ENCODE peak calls at places on chromosome 4, in seven cellular contexts. E is K562, V is ovary, Z is suprapubic skin, O is stomach, G is H1, R is esophagus muscularis mucosa. U is an unnamed sample.

GRCh38 chr4:189940178-189941004 is at the start of gene FRG1:
- DNase-seq in E (peak), V (peak), Z (peak), O (peak), G (peak), R (peak), U (peak)

GRCh38 chr4:128831526-128832252 is 22.2 kb downstream of the JADE1 start:
- DNase-seq in E (no peak), V (no peak), Z (no peak), O (no peak), G (no peak), R (no peak), U (no peak)

GRCh38 chr4:81260443-81261102 is 45.6 kb upstream of the PRKG2 start:
- DNase-seq in E (peak), V (no peak), Z (no peak), O (no peak), G (peak), R (no peak), U (no peak)

GRCh38 chr4:112908511-112908910 is 140.9 kb upstream of the ANK2 start:
- DNase-seq in E (no peak), V (no peak), Z (no peak), O (no peak), G (no peak), R (no peak), U (no peak)

GRCh38 chr4:6331018-6331417 is 61.4 kb downstream of the WFS1 start:
- DNase-seq in E (peak), V (no peak), Z (no peak), O (no peak), G (peak), R (no peak), U (no peak)

GRCh38 chr4:1374706-1375045 is 27.7 kb downstream of the UVSSA start:
- DNase-seq in E (no peak), V (no peak), Z (peak), O (no peak), G (no peak), R (no peak), U (peak)

GRCh38 chr4:26069218-26069617 is 155.2 kb downstream of the SMIM20 start:
- DNase-seq in E (peak), V (no peak), Z (no peak), O (no peak), G (peak), R (no peak), U (no peak)

GRCh38 chr4:185015108-185015507 is 3.2 kb upstream of the HELT start:
- DNase-seq in E (no peak), V (no peak), Z (no peak), O (no peak), G (no peak), R (no peak), U (no peak)

GRCh38 chr4:142318280-142318679 is 527.8 kb downstream of the INPP4B start:
- DNase-seq in E (no peak), V (no peak), Z (no peak), O (no peak), G (no peak), R (no peak), U (no peak)

GRCh38 chr4:20284990-20285389 is 33.3 kb downstream of the SLIT2 start:
- DNase-seq in E (no peak), V (no peak), Z (no peak), O (no peak), G (no peak), R (no peak), U (no peak)

GRCh38 chr4:69896530-69897116 is 34.2 kb upstream of the CSN1S1 start:
- DNase-seq in E (no peak), V (no peak), Z (no peak), O (no peak), G (no peak), R (no peak), U (no peak)

GRCh38 chr4:53193111-53193510 is 172.8 kb downstream of the SCFD2 start:
- DNase-seq in E (no peak), V (no peak), Z (no peak), O (no peak), G (no peak), R (no peak), U (no peak)

GRCh38 chr4:211033-211511 is 86.8 kb downstream of the ZNF718 start:
- DNase-seq in E (no peak), V (no peak), Z (no peak), O (no peak), G (no peak), R (no peak), U (no peak)

GRCh38 chr4:133275246-133275645 is 126.2 kb downstream of the PCDH10 start:
- DNase-seq in E (no peak), V (no peak), Z (no peak), O (no peak), G (no peak), R (no peak), U (no peak)

GRCh38 chr4:181877329-181877848 is 365.8 kb upstream of the TENM3 start:
- DNase-seq in E (no peak), V (no peak), Z (no peak), O (no peak), G (no peak), R (no peak), U (no peak)

GRCh38 chr4:125306112-125306511 is 8.6 kb upstream of the FAT4 start:
- DNase-seq in E (no peak), V (no peak), Z (no peak), O (no peak), G (no peak), R (no peak), U (no peak)

GRCh38 chr4:149203256-149204001 is 612.2 kb downstream of the IQCM start:
- DNase-seq in E (no peak), V (no peak), Z (no peak), O (no peak), G (no peak), R (no peak), U (no peak)

GRCh38 chr4:98657531-98658286 is 702 bp downstream of the TSPAN5 start:
- DNase-seq in E (no peak), V (peak), Z (no peak), O (no peak), G (peak), R (no peak), U (no peak)

GRCh38 chr4:113582737-113583136 is 178.8 kb downstream of the CAMK2D start:
- DNase-seq in E (no peak), V (no peak), Z (no peak), O (no peak), G (no peak), R (no peak), U (no peak)

GRCh38 chr4:121072836-121073362 is 564 bp upstream of the NDNF start:
- DNase-seq in E (no peak), V (no peak), Z (no peak), O (no peak), G (no peak), R (no peak), U (peak)

GRCh38 chr4:151676301-151676700 is 84.5 kb downstream of the GATB start:
- DNase-seq in E (no peak), V (no peak), Z (no peak), O (no peak), G (no peak), R (no peak), U (no peak)

GRCh38 chr4:36461344-36461743 is 179.9 kb downstream of the DTHD1 start:
- DNase-seq in E (no peak), V (no peak), Z (no peak), O (no peak), G (no peak), R (no peak), U (no peak)

DNA sequence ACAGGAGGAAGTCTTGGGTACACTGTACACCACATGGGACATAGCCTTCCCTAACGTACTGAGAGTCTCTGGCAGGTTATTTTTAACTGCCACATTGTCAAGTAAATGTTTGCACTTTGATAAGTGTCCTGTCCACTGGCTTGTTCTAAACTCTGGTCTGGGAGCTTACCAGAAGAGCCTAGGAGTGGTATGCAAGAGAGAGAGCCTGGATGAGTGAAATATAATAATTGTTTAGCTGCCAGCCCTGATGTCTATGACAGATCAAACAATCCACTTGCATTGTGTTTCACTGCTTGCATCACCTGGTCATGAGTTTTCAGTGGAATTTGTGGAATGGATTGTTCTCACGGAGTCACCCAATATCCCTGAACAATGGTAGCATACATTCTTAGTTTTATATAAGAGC is 91.6 kb downstream of the SHROOM3 start:
- DNase-seq in E (no peak), V (no peak), Z (no peak), O (peak), G (no peak), R (no peak), U (no peak)
- TF ChIP-seq EP300 in E (no peak), V (no peak), Z (no peak), O (no peak), G (no peak), R (no peak), U (no peak)

GRCh38 chr4:169612869-169613859 is 781 bp upstream of the NEK1 start:
- DNase-seq in E (peak), V (peak), Z (peak), O (peak), G (peak), R (peak), U (peak)

GRCh38 chr4:169617306-169617705 is 3.1 kb upstream of the CLCN3 start:
- DNase-seq in E (no peak), V (no peak), Z (no peak), O (no peak), G (no peak), R (no peak), U (no peak)

GRCh38 chr4:169611157-169611556 is 1.2 kb downstream of the NEK1 start:
- DNase-seq in E (no peak), V (no peak), Z (no peak), O (no peak), G (no peak), R (no peak), U (no peak)

GRCh38 chr4:169615467-169616106 is 3.2 kb upstream of the NEK1 start:
- DNase-seq in E (no peak), V (no peak), Z (no peak), O (no peak), G (no peak), R (no peak), U (no peak)

DNA sequence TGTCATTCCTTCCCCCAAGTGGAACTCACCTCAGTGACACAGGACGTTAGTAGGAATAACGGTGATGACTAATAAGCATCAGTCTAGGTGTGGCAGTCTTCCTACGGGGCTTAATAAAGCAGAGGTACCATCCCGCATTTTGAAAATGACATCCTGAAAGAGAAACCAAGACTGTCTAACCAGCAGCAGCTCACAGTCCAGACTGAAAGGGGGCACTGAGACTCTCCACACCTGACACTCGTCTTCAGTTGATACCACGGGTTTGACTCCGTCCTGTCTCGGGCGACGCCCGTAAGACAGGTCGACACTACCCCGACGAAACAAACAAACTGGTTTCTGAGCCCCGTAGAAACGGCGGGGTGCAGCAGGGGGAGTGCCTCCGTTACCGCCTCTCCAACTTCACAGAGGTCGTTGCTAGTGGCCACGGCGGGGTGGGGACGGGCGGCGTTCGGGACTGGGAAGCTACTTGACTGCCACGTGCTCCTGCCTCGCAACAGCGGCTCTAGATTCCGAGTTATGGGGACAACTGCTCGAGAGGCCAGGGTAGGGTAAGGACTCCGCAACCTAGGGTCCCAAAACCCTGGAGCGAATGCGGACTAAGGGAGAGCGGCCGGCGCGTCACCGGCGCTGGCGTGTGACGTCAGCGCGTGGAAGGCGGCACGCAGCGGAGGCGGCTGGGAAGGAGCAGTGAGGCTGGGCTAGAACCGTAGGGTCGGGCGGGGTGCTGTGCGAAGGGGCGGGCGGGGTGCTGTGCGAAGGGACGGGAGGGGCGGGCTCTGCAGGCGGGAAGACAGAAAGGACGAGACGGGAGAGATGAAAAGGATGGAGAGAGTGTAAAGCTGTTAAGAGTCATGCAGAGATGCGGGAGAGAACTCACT is at the start of gene NEK1:
- DNase-seq in E (peak), V (peak), Z (peak), O (peak), G (peak), R (peak), U (peak)
- TF ChIP-seq POLR2A in E (peak), V (peak), Z (peak), O (no peak), G (peak), R (peak), U (peak)

GRCh38 chr4:54439831-54440243 is 210.7 kb downstream of the PDGFRA start:
- DNase-seq in E (peak), V (no peak), Z (peak), O (no peak), G (no peak), R (no peak), U (peak)
- H3K4me3 ChIP-seq in E (no peak), V (no peak), Z (peak), O (no peak), G (no peak), R (peak), U (no peak)

DNA sequence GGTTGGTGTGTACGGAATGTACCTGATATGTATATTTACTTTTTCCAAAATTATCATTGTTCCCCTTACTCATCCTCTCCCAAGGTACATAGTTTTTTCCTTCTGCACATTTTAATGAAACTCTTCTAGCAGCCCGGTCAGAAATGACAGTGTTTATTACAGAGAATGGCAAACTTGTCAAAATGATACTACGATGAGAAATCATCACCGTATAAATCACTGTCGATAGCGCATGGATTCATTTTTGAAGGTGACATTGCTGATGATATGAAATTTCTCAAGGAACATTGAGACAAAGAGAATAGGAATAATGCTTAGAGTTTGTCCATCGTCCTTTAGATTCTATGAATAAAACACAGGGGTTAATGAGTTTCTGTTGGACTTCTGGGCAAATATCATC is 30.6 kb downstream of the FAM114A1 start:
- DNase-seq in E (no peak), V (no peak), Z (no peak), O (no peak), G (no peak), R (no peak), U (no peak)
- TF ChIP-seq EP300 in E (no peak), V (no peak), Z (no peak), O (no peak), G (no peak), R (no peak), U (no peak)

DNA sequence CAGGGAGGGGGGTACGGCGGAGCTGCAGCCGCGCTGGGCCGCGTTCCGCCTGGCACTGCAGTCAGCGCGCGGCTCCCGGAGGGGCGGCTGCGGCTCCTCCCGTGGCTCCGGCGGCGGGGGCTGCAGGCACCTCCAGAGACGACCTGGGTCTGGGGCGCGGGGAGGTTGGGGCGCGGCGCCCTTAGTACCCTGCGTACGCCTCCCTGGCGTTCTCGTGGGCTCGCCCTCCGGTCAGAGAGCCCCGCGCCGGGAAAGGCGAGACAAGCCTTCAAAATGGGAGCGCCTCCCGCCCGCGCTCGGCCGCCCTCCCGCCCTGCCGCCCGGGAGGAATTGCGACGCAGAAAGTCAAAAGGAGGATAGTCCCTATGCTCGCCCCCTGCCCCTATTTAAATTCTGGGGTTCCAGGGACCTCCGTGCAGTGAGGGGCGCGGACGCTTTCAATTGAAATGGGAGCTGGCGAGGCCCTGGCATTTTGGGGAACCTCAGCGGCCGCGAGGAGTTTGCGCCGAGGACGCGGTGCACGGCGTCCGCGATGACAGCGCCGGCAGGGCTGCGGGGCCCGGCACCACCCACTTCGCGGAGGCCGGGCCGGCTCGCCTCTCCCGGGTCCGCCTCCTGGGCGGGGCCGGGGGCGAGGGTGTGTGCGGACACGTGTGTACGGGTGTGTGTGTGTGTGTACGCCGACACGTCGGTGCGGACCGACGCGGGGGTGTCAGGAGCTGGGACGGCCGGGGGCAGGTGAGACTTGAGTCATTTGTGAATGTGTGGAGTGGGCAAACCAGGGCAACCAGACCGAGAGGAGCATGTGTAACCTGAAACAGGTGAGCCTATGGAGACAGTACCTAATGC is 544 bp downstream of the HERC3 start:
- DNase-seq in E (peak), V (peak), Z (peak), O (peak), G (peak), R (peak), U (peak)
- TF ChIP-seq POLR2A in E (peak), V (peak), Z (no peak), O (no peak), G (no peak), R (peak), U (peak)

U was measured in sigmoid colon.